ENCODE peak calls at places on chromosome 6, in six cellular contexts. H, T, P, Z, G and D are unnamed samples.
A peak's percentile ranks its signal among the peaks of the same experiment; 100 is the strongest.

GRCh38 chr6:111589366-111589765 is 16.3 kb downstream of the TRAF3IP2 start:
- DNase-seq in P (peak; percentile 80), T (no peak), G (peak; percentile 93), Z (peak; percentile 90), H (peak; percentile 83), D (no peak)

GRCh38 chr6:10429638-10430427 is 15.0 kb upstream of the TFAP2A start:
- DNase-seq in Z (peak; percentile 74), T (peak; percentile 78), G (no peak), P (no peak), H (peak; percentile 52), D (peak; percentile 55)

GRCh38 chr6:39389372-39389767 is 66.9 kb upstream of the KCNK16 start:
- DNase-seq in P (no peak), G (peak; percentile 72), H (no peak), Z (no peak), T (peak; percentile 73), D (peak; percentile 53)

GRCh38 chr6:142478117-142478516 is 176.3 kb downstream of the ADGRG6 start:
- DNase-seq in G (no peak), H (peak; percentile 41), Z (peak; percentile 44), T (peak; percentile 51), P (peak; percentile 48), D (no peak)

GRCh38 chr6:137480431-137480830 is 13.8 kb downstream of the OLIG3 start:
- DNase-seq in G (no peak), H (no peak), Z (no peak), P (no peak), T (no peak), D (no peak)

GRCh38 chr6:90186637-90187361 is 109.8 kb downstream of the BACH2 start:
- DNase-seq in H (no peak), P (no peak), G (no peak), T (peak; percentile 23), Z (peak; percentile 37), D (no peak)

GRCh38 chr6:13573669-13574110 is 711 bp upstream of the SIRT5 start:
- DNase-seq in Z (peak; percentile 30), P (peak; percentile 18), T (peak; percentile 65), G (peak; percentile 77), H (peak; percentile 46), D (peak; percentile 50)

GRCh38 chr6:97292671-97293070 is 9.7 kb upstream of the MMS22L start:
- DNase-seq in P (no peak), Z (no peak), H (peak; percentile 87), G (no peak), T (no peak), D (no peak)

GRCh38 chr6:49543087-49543858 is 7.2 kb upstream of the C6orf141 start:
- DNase-seq in H (no peak), Z (no peak), T (no peak), P (no peak), G (no peak), D (no peak)

GRCh38 chr6:106141441-106142237 is 55.5 kb downstream of the PRDM1 start:
- DNase-seq in G (no peak), T (no peak), Z (peak; percentile 54), H (no peak), P (no peak), D (no peak)

GRCh38 chr6:106257195-106257594 is 68.4 kb downstream of the ATG5 start:
- DNase-seq in Z (peak; percentile 43), P (no peak), H (peak; percentile 63), T (no peak), G (no peak), D (no peak)

GRCh38 chr6:136923954-136924291 is 1.8 kb downstream of the SLC35D3 start:
- DNase-seq in T (no peak), Z (no peak), G (no peak), H (no peak), P (no peak), D (no peak)

GRCh38 chr6:26216015-26216885 is 129.0 kb downstream of the HFE start:
- DNase-seq in H (peak; percentile 99), G (peak; percentile 78), P (no peak), Z (peak; percentile 98), T (peak; percentile 98), D (peak; percentile 93)

GRCh38 chr6:47478233-47479155 is 905 bp downstream of the CD2AP start:
- DNase-seq in Z (peak; percentile 66), H (peak; percentile 30), P (no peak), G (peak; percentile 83), T (peak; percentile 63), D (peak; percentile 38)

GRCh38 chr6:53189554-53189953 is 40.9 kb upstream of the GCM1 start:
- DNase-seq in G (peak; percentile 85), P (no peak), H (peak; percentile 71), Z (no peak), T (no peak), D (no peak)

GRCh38 chr6:5981274-5982026 is 25.3 kb downstream of the NRN1 start:
- DNase-seq in T (no peak), Z (peak; percentile 80), G (peak; percentile 49), P (no peak), H (peak; percentile 9), D (no peak)

GRCh38 chr6:26330835-26331808 is 33.9 kb upstream of the BTN3A2 start:
- DNase-seq in Z (peak; percentile 70), P (no peak), H (peak; percentile 62), T (peak; percentile 73), G (no peak), D (no peak)

GRCh38 chr6:7229376-7230326 is 83.3 kb downstream of the SSR1 start:
- DNase-seq in P (no peak), Z (no peak), T (no peak), H (no peak), G (no peak), D (no peak)

GRCh38 chr6:149278996-149279395 is 38.5 kb upstream of the TAB2 start:
- DNase-seq in G (no peak), T (no peak), Z (no peak), H (no peak), P (no peak), D (no peak)

GRCh38 chr6:75438186-75438880 is 55.3 kb downstream of the FILIP1 start:
- DNase-seq in G (peak; percentile 63), Z (no peak), T (no peak), P (no peak), H (peak; percentile 41), D (no peak)

GRCh38 chr6:160079686-160080043 is 42.0 kb upstream of the SLC22A1 start:
- DNase-seq in T (no peak), Z (no peak), P (no peak), H (no peak), G (no peak), D (no peak)

GRCh38 chr6:168650686-168651085 is 209.7 kb downstream of the SMOC2 start:
- DNase-seq in T (no peak), Z (no peak), P (no peak), G (no peak), H (no peak), D (no peak)

GRCh38 chr6:161117329-161117707 is 125.7 kb downstream of the MAP3K4 start:
- DNase-seq in P (no peak), G (no peak), Z (no peak), T (no peak), H (no peak), D (no peak)
- H3K36me3 ChIP-seq in P (peaks cover 10% of the 10 kb centered on the region), G (peaks cover 61% of the 10 kb centered on the region), Z (peaks cover 8% of the 10 kb centered on the region), T (peaks cover 17% of the 10 kb centered on the region), H (peaks cover 23% of the 10 kb centered on the region), D (peaks cover 39% of the 10 kb centered on the region)

DNA sequence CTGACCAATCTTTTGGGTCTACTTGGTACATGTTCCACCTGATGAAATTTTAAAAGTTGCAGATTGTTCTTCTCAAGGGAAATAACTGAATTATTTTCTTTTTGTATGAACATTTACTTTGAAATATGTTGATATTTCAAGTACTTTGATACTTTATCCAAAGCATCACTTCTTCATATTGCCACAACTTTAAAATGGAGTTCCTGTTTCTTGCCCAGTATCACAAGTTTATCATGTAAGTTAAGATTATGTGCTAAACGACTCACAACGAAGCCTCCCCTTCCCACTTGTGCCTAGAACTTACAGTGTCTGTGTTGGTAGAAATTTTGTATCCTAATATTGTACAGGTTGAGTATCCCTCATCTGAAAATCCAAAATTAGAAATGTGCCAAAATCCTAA is 108.4 kb downstream of the ARID1B start:
- DNase-seq in Z (no peak), T (no peak), H (no peak), P (no peak), G (no peak), D (no peak)
- H4K20me1 ChIP-seq in Z (no peaks in the 10 kb centered on the region), T (peaks cover 23% of the 10 kb centered on the region), H (peaks cover 34% of the 10 kb centered on the region), P (no peaks in the 10 kb centered on the region), G (peaks cover 23% of the 10 kb centered on the region), D (peaks cover 98% of the 10 kb centered on the region)

DNA sequence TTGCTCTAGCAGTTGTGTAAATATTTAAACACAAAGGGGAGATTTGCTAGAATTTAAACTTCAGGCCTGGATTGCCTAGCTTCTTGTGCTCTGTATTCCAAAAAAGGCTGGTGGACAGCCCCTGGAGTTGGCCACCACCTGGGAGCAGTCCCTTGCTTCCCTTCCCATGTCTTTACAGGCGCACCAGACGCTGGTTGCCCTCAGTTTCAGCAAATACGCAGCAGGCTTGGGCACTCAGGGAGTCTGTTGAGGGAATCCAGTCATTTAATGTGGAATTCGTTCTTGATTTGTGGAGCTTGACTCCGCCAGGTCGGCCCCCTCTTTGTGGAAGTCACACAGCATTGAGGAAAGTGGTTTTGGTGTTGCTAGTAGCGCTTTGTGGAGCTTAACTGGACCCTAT is 156.8 kb downstream of the DTNBP1 start:
- DNase-seq in G (peak; percentile 27), Z (no peak), P (no peak), H (no peak), T (no peak), D (no peak)
- H3K36me3 ChIP-seq in G (peaks cover 19% of the 10 kb centered on the region), Z (peaks cover 13% of the 10 kb centered on the region), P (peaks cover 2% of the 10 kb centered on the region), H (peaks cover 48% of the 10 kb centered on the region), T (peaks cover 64% of the 10 kb centered on the region), D (no peaks in the 10 kb centered on the region)

DNA sequence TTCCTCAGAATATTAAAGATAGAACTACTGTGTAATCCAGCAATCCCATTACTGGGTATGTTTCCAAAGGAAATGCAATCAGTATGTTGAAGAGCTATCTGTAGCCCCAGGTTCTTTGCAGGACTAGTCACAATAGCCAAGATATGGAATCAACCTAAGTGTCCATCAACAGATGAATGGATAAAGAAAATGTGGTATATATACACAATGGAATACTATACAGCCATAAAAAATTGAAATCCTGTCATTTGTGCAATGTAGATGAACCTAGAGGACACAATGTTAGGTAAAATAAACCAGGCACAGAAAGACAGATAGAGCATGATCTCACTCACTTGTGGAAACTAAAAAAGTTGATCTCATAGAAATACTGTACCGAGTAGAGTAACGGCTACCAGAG is 306.0 kb upstream of the MARCKS start:
- DNase-seq in Z (no peak), T (no peak), P (no peak), G (no peak), H (no peak), D (no peak)
- H4K20me1 ChIP-seq in Z (no peaks in the 10 kb centered on the region), T (no peaks in the 10 kb centered on the region), P (no peaks in the 10 kb centered on the region), G (no peaks in the 10 kb centered on the region), H (no peaks in the 10 kb centered on the region), D (no peaks in the 10 kb centered on the region)

DNA sequence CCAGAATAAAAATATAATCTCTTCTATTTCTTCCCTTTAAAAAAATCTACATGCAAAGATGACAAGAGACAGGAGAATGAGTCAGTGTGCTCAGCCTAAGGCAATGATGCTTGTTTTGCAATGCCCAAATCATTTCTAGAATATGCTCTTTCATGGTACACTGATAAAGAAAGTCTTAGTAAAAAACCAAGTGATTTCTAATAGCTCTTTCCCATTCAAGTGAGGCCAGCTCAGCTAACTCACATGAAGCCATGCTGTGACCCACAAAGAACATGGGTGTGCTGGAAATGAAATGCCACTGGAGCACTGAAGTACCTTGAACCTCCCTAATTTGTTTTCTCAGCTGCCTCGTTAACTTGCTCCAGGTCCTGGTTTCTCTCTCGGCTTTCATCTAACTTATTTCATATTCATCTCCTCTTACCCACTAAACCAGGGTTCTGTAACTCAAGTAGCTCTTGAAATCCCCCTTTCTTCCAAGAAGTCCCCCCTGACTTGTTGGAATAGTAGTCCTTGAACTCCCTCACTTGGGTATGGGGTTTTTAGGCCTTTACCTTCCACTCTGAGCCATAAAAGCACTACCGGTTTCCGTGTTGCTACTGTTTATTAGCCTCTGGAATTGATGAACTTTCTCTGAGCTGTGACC is 92.7 kb downstream of the IRF4 start:
- DNase-seq in P (no peak), G (no peak), H (peak; percentile 16), T (no peak), Z (peak; percentile 20), D (no peak)
- H3K36me3 ChIP-seq in P (no peaks in the 10 kb centered on the region), G (no peaks in the 10 kb centered on the region), H (peaks cover 16% of the 10 kb centered on the region), T (peaks cover 42% of the 10 kb centered on the region), Z (peaks cover 3% of the 10 kb centered on the region), D (peaks cover 5% of the 10 kb centered on the region)